ENCODE peak calls at places on chromosome 14, in four cellular contexts. I, A, K and Q are unnamed samples.

GRCh38 chr14:69673099-69673498 is 61.7 kb downstream of the SUSD6 start:
- DNase-seq in I (no peak), A (no peak), K (no peak), Q (no peak)

GRCh38 chr14:63438065-63438757 is 105.0 kb downstream of the PPP2R5E start:
- DNase-seq in I (no peak), A (no peak), K (peak; percentile 71), Q (peak; percentile 14)

GRCh38 chr14:97802974-97803373 is 1005.8 kb downstream of the VRK1 start:
- DNase-seq in I (no peak), A (no peak), K (no peak), Q (no peak)

GRCh38 chr14:22781606-22782000 is 15.1 kb downstream of the OXA1L start:
- DNase-seq in I (no peak), A (no peak), K (no peak), Q (no peak)

GRCh38 chr14:48563465-48563864 is 888.1 kb upstream of the MDGA2 start:
- DNase-seq in I (no peak), A (no peak), K (no peak), Q (no peak)

GRCh38 chr14:24334431-24335271 is at the start of gene ADCY4:
- DNase-seq in I (no peak), A (peak; percentile 41), K (peak; percentile 60), Q (no peak)

GRCh38 chr14:24368562-24369252 is 723 bp downstream of the NFATC4 start:
- DNase-seq in I (no peak), A (peak; percentile 82), K (peak; percentile 94), Q (peak; percentile 42)

GRCh38 chr14:34843011-34843554 is 32.1 kb downstream of the BAZ1A start:
- DNase-seq in I (peak; percentile 27), A (no peak), K (peak; percentile 11), Q (peak; percentile 9)

GRCh38 chr14:57057803-57058202 is 210.9 kb downstream of the EXOC5 start:
- DNase-seq in I (no peak), A (no peak), K (no peak), Q (no peak)

GRCh38 chr14:100557658-100558057 is 29.6 kb downstream of the BEGAIN start:
- DNase-seq in I (no peak), A (no peak), K (no peak), Q (no peak)

GRCh38 chr14:50542941-50543418 is 10.6 kb upstream of the MAP4K5 start:
- DNase-seq in I (no peak), A (no peak), K (peak; percentile 51), Q (peak; percentile 24)

GRCh38 chr14:67473290-67474082 is 15.0 kb downstream of the TMEM229B start:
- DNase-seq in I (no peak), A (no peak), K (no peak), Q (no peak)

GRCh38 chr14:64249363-64249762 is 44.8 kb downstream of the ESR2 start:
- DNase-seq in I (no peak), A (no peak), K (no peak), Q (no peak)

GRCh38 chr14:68787235-68787727 is 5.6 kb downstream of the ZFP36L1 start:
- DNase-seq in I (no peak), A (no peak), K (no peak), Q (no peak)

GRCh38 chr14:20801726-20802125 is 918 bp downstream of the RNASE1 start:
- DNase-seq in I (no peak), A (no peak), K (no peak), Q (peak; percentile 22)

GRCh38 chr14:72907327-72907826 is 13.5 kb upstream of the DPF3 start:
- DNase-seq in I (no peak), A (no peak), K (no peak), Q (no peak)

GRCh38 chr14:95609398-95609990 is 74.6 kb downstream of the GLRX5 start:
- DNase-seq in I (no peak), A (peak; percentile 75), K (peak; percentile 63), Q (peak; percentile 20)

GRCh38 chr14:97776890-97777564 is 979.8 kb downstream of the VRK1 start:
- DNase-seq in I (no peak), A (no peak), K (no peak), Q (no peak)

GRCh38 chr14:44971459-44971858 is 9.5 kb downstream of the TOGARAM1 start:
- DNase-seq in I (no peak), A (no peak), K (no peak), Q (no peak)

GRCh38 chr14:77208266-77208978 is 26.8 kb downstream of the TMEM63C start:
- DNase-seq in I (no peak), A (peak; percentile 85), K (peak; percentile 39), Q (peak; percentile 26)

GRCh38 chr14:96592591-96593388 is 90.6 kb downstream of the PAPOLA start:
- DNase-seq in I (no peak), A (peak; percentile 80), K (peak; percentile 96), Q (peak; percentile 89)

GRCh38 chr14:76716285-76716684 is 45.0 kb upstream of the VASH1 start:
- DNase-seq in I (no peak), A (no peak), K (no peak), Q (no peak)

GRCh38 chr14:74521756-74522155 is 28.2 kb downstream of the ISCA2 start:
- DNase-seq in I (no peak), A (no peak), K (no peak), Q (no peak)

GRCh38 chr14:50060871-50061663 is 55.3 kb downstream of the VCPKMT start:
- DNase-seq in I (no peak), A (no peak), K (peak; percentile 66), Q (peak; percentile 74)

GRCh38 chr14:96793547-96793946 is 3.6 kb upstream of the VRK1 start:
- DNase-seq in I (no peak), A (no peak), K (no peak), Q (no peak)

GRCh38 chr14:50658203-50658602 is 9.9 kb downstream of the SAV1 start:
- DNase-seq in I (no peak), A (no peak), K (no peak), Q (no peak)

GRCh38 chr14:92491782-92492181 is 21.8 kb upstream of the RIN3 start:
- DNase-seq in I (no peak), A (no peak), K (no peak), Q (no peak)

GRCh38 chr14:23866269-23866668 is 87.3 kb upstream of the DHRS4 start:
- DNase-seq in I (no peak), A (no peak), K (no peak), Q (no peak)

GRCh38 chr14:94400454-94400853 is 12.1 kb upstream of the SERPINA1 start:
- DNase-seq in I (no peak), A (no peak), K (no peak), Q (no peak)

GRCh38 chr14:36941783-36942521 is 230.5 kb downstream of the SLC25A21 start:
- DNase-seq in I (no peak), A (peak; percentile 82), K (peak; percentile 2), Q (peak; percentile 46)

GRCh38 chr14:65101631-65102440 is 481 bp downstream of the MAX start:
- DNase-seq in I (no peak), A (peak; percentile 32), K (peak; percentile 57), Q (no peak)

GRCh38 chr14:61280526-61281185 is 482 bp downstream of the TMEM30B start:
- DNase-seq in I (no peak), A (peak; percentile 56), K (peak; percentile 83), Q (no peak)

GRCh38 chr14:71574976-71575375 is 357.3 kb upstream of the RGS6 start:
- DNase-seq in I (no peak), A (no peak), K (no peak), Q (no peak)

GRCh38 chr14:71711619-71712018 is 220.6 kb upstream of the RGS6 start:
- DNase-seq in I (no peak), A (no peak), K (no peak), Q (no peak)

GRCh38 chr14:94679941-94680340 is 67.8 kb downstream of the SERPINA3 start:
- DNase-seq in I (no peak), A (no peak), K (peak; percentile 53), Q (peak; percentile 11)

GRCh38 chr14:96104469-96105057 is 65.4 kb downstream of the C14orf132 start:
- DNase-seq in I (no peak), A (no peak), K (no peak), Q (no peak)

GRCh38 chr14:35046751-35047536 is 872 bp downstream of the FAM177A1 start:
- DNase-seq in I (no peak), A (no peak), K (no peak), Q (no peak)

GRCh38 chr14:63134801-63135200 is 69.4 kb upstream of the RHOJ start:
- DNase-seq in I (no peak), A (no peak), K (peak; percentile 30), Q (no peak)

GRCh38 chr14:83147006-83147405 is 1613.4 kb upstream of the SEL1L start:
- DNase-seq in I (no peak), A (no peak), K (no peak), Q (no peak)

GRCh38 chr14:60189923-60190840 is 25.0 kb upstream of the DHRS7 start:
- DNase-seq in I (no peak), A (no peak), K (no peak), Q (no peak)
- TF ChIP-seq USF1 in I (no peak), A (no peak), K (no peak), Q (no peak)

GRCh38 chr14:101867854-101868253 is 96.5 kb upstream of the DYNC1H1 start:
- DNase-seq in I (no peak), A (no peak), K (no peak), Q (no peak)

GRCh38 chr14:101862711-101863110 is 101.2 kb downstream of the PPP2R5C start:
- DNase-seq in I (no peak), A (no peak), K (no peak), Q (no peak)

GRCh38 chr14:101861464-101861863 is 100.0 kb downstream of the PPP2R5C start:
- DNase-seq in I (no peak), A (no peak), K (no peak), Q (no peak)

GRCh38 chr14:101862177-101862576 is 100.7 kb downstream of the PPP2R5C start:
- DNase-seq in I (no peak), A (no peak), K (no peak), Q (no peak)

DNA sequence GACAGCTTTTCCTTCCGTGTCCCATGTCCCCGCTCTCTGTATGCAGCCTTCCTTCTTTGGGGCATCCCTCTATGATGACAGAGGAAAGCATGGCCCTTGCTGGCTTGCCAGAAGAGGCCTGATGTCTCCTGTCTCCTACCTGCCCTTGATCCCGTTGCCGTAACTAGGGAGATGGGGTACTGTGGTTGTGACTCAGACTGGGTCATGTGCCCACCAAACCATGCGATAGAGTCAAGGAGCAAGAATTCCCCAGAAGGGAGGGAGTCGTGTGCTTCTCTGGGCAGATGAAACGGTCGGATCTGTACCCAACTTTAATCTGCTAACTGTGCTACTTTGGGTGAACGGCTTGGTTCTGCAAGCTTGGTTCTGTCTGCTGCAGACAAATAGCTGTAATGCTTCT is 99.1 kb upstream of the DYNC1H1 start:
- DNase-seq in I (no peak), A (no peak), K (no peak), Q (no peak)
- TF ChIP-seq USF1 in I (no peak), A (no peak), K (no peak), Q (no peak)

GRCh38 chr14:105856676-105857222 is 330.4 kb downstream of the TMEM121 start:
- DNase-seq in I (no peak), A (no peak), K (peak; percentile 28), Q (no peak)
- TF ChIP-seq USF1 in I (no peak), A (no peak), K (no peak), Q (no peak)

DNA sequence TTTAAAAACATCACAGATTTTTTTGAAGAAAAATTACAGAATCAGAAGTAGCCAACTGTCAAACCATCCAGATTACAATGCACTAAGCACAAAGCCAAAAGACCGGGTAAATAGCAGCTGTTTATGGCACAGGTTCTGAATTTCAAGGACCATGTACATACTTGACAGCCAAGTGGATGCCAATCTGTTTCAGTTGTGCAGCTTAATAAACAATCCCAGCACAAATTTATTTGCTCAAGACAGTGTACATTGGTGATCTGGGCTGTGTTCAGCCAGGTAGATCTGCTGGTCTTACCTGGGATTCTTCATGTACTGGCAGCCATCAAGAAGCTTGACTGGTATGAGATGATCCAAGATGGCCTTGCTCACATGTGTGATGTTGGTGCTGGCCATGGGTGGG is 229.8 kb upstream of the FLRT2 start:
- DNase-seq in I (no peak), A (no peak), K (no peak), Q (no peak)
- TF ChIP-seq USF1 in I (no peak), A (no peak), K (no peak), Q (no peak)

GRCh38 chr14:41607966-41608663 is 1.4 kb downstream of the LRFN5 start:
- DNase-seq in I (no peak), A (peak; percentile 38), K (no peak), Q (no peak)
- TF ChIP-seq USF1 in I (no peak), A (no peak), K (no peak), Q (no peak)